ENCODE peak calls at places on chromosomes 1 and 21, in ten cellular contexts. One of them, this sample, is unnamed.
A peak's percentile ranks its signal among the peaks of the same experiment; 100 is the strongest.

GRCh38 chr1:198234511-198235251 is 77.9 kb downstream of the NEK7 start:
- DNase-seq in M059J: peak; percentile 74
- DNase-seq in left ventricle myocardium inferior: no peak
- DNase-seq in breast epithelium: no peak
- DNase-seq in stimulated activated CD8-positive, alpha-beta memory T cell treated with anti-CD3 and anti-CD28 coated beads, Interleukin-4, amount 100 ng/mL, for 4 hours: no peak
- DNase-seq in ureter: no peak
- DNase-seq in neural progenitor cell: peak; percentile 11
- DNase-seq in stimulated activated CD4-positive, alpha-beta T cell treated with anti-CD3 and anti-CD28 coated beads, Interleukin-1b, Interleukin-23, amount 100 ng/mL, for 4 hours: no peak
- DNase-seq in occipital lobe: no peak
- DNase-seq in immature natural killer cell: no peak
- DNase-seq in this sample: no peak

GRCh38 chr1:155873860-155874259 is 14.5 kb downstream of the SYT11 start:
- DNase-seq in neural progenitor cell: no peak
- DNase-seq in immature natural killer cell: no peak
- DNase-seq in ureter: no peak
- DNase-seq in stimulated activated CD8-positive, alpha-beta memory T cell treated with anti-CD3 and anti-CD28 coated beads, Interleukin-4, amount 100 ng/mL, for 4 hours: no peak
- DNase-seq in breast epithelium: no peak
- DNase-seq in occipital lobe: peak; percentile 8
- DNase-seq in M059J: peak; percentile 90
- DNase-seq in stimulated activated CD4-positive, alpha-beta T cell treated with anti-CD3 and anti-CD28 coated beads, Interleukin-1b, Interleukin-23, amount 100 ng/mL, for 4 hours: no peak
- DNase-seq in left ventricle myocardium inferior: no peak
- DNase-seq in this sample: no peak

GRCh38 chr1:86957206-86957605 is 42.8 kb downstream of the HS2ST1 start:
- DNase-seq in stimulated activated CD4-positive, alpha-beta T cell treated with anti-CD3 and anti-CD28 coated beads, Interleukin-1b, Interleukin-23, amount 100 ng/mL, for 4 hours: no peak
- DNase-seq in breast epithelium: no peak
- DNase-seq in occipital lobe: no peak
- DNase-seq in left ventricle myocardium inferior: no peak
- DNase-seq in M059J: no peak
- DNase-seq in stimulated activated CD8-positive, alpha-beta memory T cell treated with anti-CD3 and anti-CD28 coated beads, Interleukin-4, amount 100 ng/mL, for 4 hours: no peak
- DNase-seq in neural progenitor cell: no peak
- DNase-seq in ureter: no peak
- DNase-seq in immature natural killer cell: no peak
- DNase-seq in this sample: no peak

GRCh38 chr1:150537732-150538684 is 11.2 kb upstream of the ADAMTSL4 start:
- DNase-seq in left ventricle myocardium inferior: peak; percentile 18
- DNase-seq in M059J: peak; percentile 72
- DNase-seq in neural progenitor cell: peak; percentile 39
- DNase-seq in ureter: peak; percentile 77
- DNase-seq in occipital lobe: no peak
- DNase-seq in stimulated activated CD4-positive, alpha-beta T cell treated with anti-CD3 and anti-CD28 coated beads, Interleukin-1b, Interleukin-23, amount 100 ng/mL, for 4 hours: no peak
- DNase-seq in breast epithelium: peak; percentile 89
- DNase-seq in immature natural killer cell: no peak
- DNase-seq in stimulated activated CD8-positive, alpha-beta memory T cell treated with anti-CD3 and anti-CD28 coated beads, Interleukin-4, amount 100 ng/mL, for 4 hours: no peak
- DNase-seq in this sample: no peak

GRCh38 chr21:37416914-37417313 is 50.3 kb downstream of the DYRK1A start:
- DNase-seq in neural progenitor cell: no peak
- DNase-seq in occipital lobe: no peak
- DNase-seq in stimulated activated CD4-positive, alpha-beta T cell treated with anti-CD3 and anti-CD28 coated beads, Interleukin-1b, Interleukin-23, amount 100 ng/mL, for 4 hours: no peak
- DNase-seq in ureter: no peak
- DNase-seq in immature natural killer cell: no peak
- DNase-seq in stimulated activated CD8-positive, alpha-beta memory T cell treated with anti-CD3 and anti-CD28 coated beads, Interleukin-4, amount 100 ng/mL, for 4 hours: no peak
- DNase-seq in M059J: no peak
- DNase-seq in breast epithelium: no peak
- DNase-seq in left ventricle myocardium inferior: no peak
- DNase-seq in this sample: no peak

GRCh38 chr1:173163209-173163608 is 43.9 kb downstream of the TNFSF4 start:
- DNase-seq in ureter: no peak
- DNase-seq in neural progenitor cell: no peak
- DNase-seq in stimulated activated CD8-positive, alpha-beta memory T cell treated with anti-CD3 and anti-CD28 coated beads, Interleukin-4, amount 100 ng/mL, for 4 hours: no peak
- DNase-seq in occipital lobe: no peak
- DNase-seq in immature natural killer cell: no peak
- DNase-seq in M059J: no peak
- DNase-seq in stimulated activated CD4-positive, alpha-beta T cell treated with anti-CD3 and anti-CD28 coated beads, Interleukin-1b, Interleukin-23, amount 100 ng/mL, for 4 hours: no peak
- DNase-seq in breast epithelium: no peak
- DNase-seq in left ventricle myocardium inferior: no peak
- DNase-seq in this sample: no peak

GRCh38 chr21:36877741-36878140 is 88.7 kb downstream of the HLCS start:
- DNase-seq in stimulated activated CD8-positive, alpha-beta memory T cell treated with anti-CD3 and anti-CD28 coated beads, Interleukin-4, amount 100 ng/mL, for 4 hours: no peak
- DNase-seq in stimulated activated CD4-positive, alpha-beta T cell treated with anti-CD3 and anti-CD28 coated beads, Interleukin-1b, Interleukin-23, amount 100 ng/mL, for 4 hours: no peak
- DNase-seq in immature natural killer cell: no peak
- DNase-seq in ureter: no peak
- DNase-seq in occipital lobe: no peak
- DNase-seq in left ventricle myocardium inferior: no peak
- DNase-seq in neural progenitor cell: no peak
- DNase-seq in breast epithelium: no peak
- DNase-seq in M059J: no peak
- DNase-seq in this sample: no peak

GRCh38 chr1:18883636-18884418 is 18.5 kb downstream of the ALDH4A1 start:
- DNase-seq in left ventricle myocardium inferior: peak; percentile 78
- DNase-seq in immature natural killer cell: peak; percentile 63
- DNase-seq in stimulated activated CD4-positive, alpha-beta T cell treated with anti-CD3 and anti-CD28 coated beads, Interleukin-1b, Interleukin-23, amount 100 ng/mL, for 4 hours: peak; percentile 71
- DNase-seq in M059J: peak; percentile 63
- DNase-seq in stimulated activated CD8-positive, alpha-beta memory T cell treated with anti-CD3 and anti-CD28 coated beads, Interleukin-4, amount 100 ng/mL, for 4 hours: peak; percentile 37
- DNase-seq in neural progenitor cell: peak; percentile 83
- DNase-seq in occipital lobe: peak; percentile 67
- DNase-seq in breast epithelium: peak; percentile 64
- DNase-seq in ureter: peak; percentile 76
- DNase-seq in this sample: peak; percentile 69

GRCh38 chr1:211648980-211649934 is 26.2 kb downstream of the NEK2 start:
- DNase-seq in occipital lobe: no peak
- DNase-seq in ureter: no peak
- DNase-seq in left ventricle myocardium inferior: peak; percentile 48
- DNase-seq in stimulated activated CD8-positive, alpha-beta memory T cell treated with anti-CD3 and anti-CD28 coated beads, Interleukin-4, amount 100 ng/mL, for 4 hours: no peak
- DNase-seq in M059J: no peak
- DNase-seq in stimulated activated CD4-positive, alpha-beta T cell treated with anti-CD3 and anti-CD28 coated beads, Interleukin-1b, Interleukin-23, amount 100 ng/mL, for 4 hours: no peak
- DNase-seq in breast epithelium: no peak
- DNase-seq in immature natural killer cell: no peak
- DNase-seq in neural progenitor cell: no peak
- DNase-seq in this sample: no peak

GRCh38 chr1:182446033-182446669 is 3.8 kb upstream of the RGSL1 start:
- DNase-seq in M059J: peak; percentile 51
- DNase-seq in immature natural killer cell: peak; percentile 21
- DNase-seq in ureter: no peak
- DNase-seq in stimulated activated CD8-positive, alpha-beta memory T cell treated with anti-CD3 and anti-CD28 coated beads, Interleukin-4, amount 100 ng/mL, for 4 hours: no peak
- DNase-seq in stimulated activated CD4-positive, alpha-beta T cell treated with anti-CD3 and anti-CD28 coated beads, Interleukin-1b, Interleukin-23, amount 100 ng/mL, for 4 hours: no peak
- DNase-seq in occipital lobe: no peak
- DNase-seq in breast epithelium: no peak
- DNase-seq in neural progenitor cell: peak; percentile 56
- DNase-seq in left ventricle myocardium inferior: no peak
- DNase-seq in this sample: no peak

GRCh38 chr1:230176871-230177411 is 109.9 kb downstream of the GALNT2 start:
- DNase-seq in stimulated activated CD4-positive, alpha-beta T cell treated with anti-CD3 and anti-CD28 coated beads, Interleukin-1b, Interleukin-23, amount 100 ng/mL, for 4 hours: no peak
- DNase-seq in breast epithelium: no peak
- DNase-seq in neural progenitor cell: peak; percentile 62
- DNase-seq in occipital lobe: peak; percentile 73
- DNase-seq in ureter: peak; percentile 63
- DNase-seq in M059J: no peak
- DNase-seq in immature natural killer cell: peak; percentile 45
- DNase-seq in left ventricle myocardium inferior: peak; percentile 80
- DNase-seq in stimulated activated CD8-positive, alpha-beta memory T cell treated with anti-CD3 and anti-CD28 coated beads, Interleukin-4, amount 100 ng/mL, for 4 hours: no peak
- DNase-seq in this sample: peak; percentile 89

GRCh38 chr1:85992756-85993155 is 163.8 kb downstream of the COL24A1 start:
- DNase-seq in breast epithelium: no peak
- DNase-seq in occipital lobe: no peak
- DNase-seq in neural progenitor cell: no peak
- DNase-seq in stimulated activated CD8-positive, alpha-beta memory T cell treated with anti-CD3 and anti-CD28 coated beads, Interleukin-4, amount 100 ng/mL, for 4 hours: no peak
- DNase-seq in M059J: peak; percentile 22
- DNase-seq in stimulated activated CD4-positive, alpha-beta T cell treated with anti-CD3 and anti-CD28 coated beads, Interleukin-1b, Interleukin-23, amount 100 ng/mL, for 4 hours: no peak
- DNase-seq in ureter: no peak
- DNase-seq in left ventricle myocardium inferior: no peak
- DNase-seq in immature natural killer cell: no peak
- DNase-seq in this sample: no peak

GRCh38 chr1:201149400-201149799 is 4.9 kb downstream of the TMEM9 start:
- DNase-seq in stimulated activated CD8-positive, alpha-beta memory T cell treated with anti-CD3 and anti-CD28 coated beads, Interleukin-4, amount 100 ng/mL, for 4 hours: no peak
- DNase-seq in occipital lobe: no peak
- DNase-seq in left ventricle myocardium inferior: no peak
- DNase-seq in M059J: peak; percentile 49
- DNase-seq in immature natural killer cell: no peak
- DNase-seq in neural progenitor cell: peak; percentile 47
- DNase-seq in breast epithelium: no peak
- DNase-seq in ureter: no peak
- DNase-seq in stimulated activated CD4-positive, alpha-beta T cell treated with anti-CD3 and anti-CD28 coated beads, Interleukin-1b, Interleukin-23, amount 100 ng/mL, for 4 hours: no peak
- DNase-seq in this sample: no peak

GRCh38 chr21:21997390-21998333 is 999.5 kb downstream of the NCAM2 start:
- DNase-seq in ureter: no peak
- DNase-seq in stimulated activated CD8-positive, alpha-beta memory T cell treated with anti-CD3 and anti-CD28 coated beads, Interleukin-4, amount 100 ng/mL, for 4 hours: no peak
- DNase-seq in breast epithelium: no peak
- DNase-seq in stimulated activated CD4-positive, alpha-beta T cell treated with anti-CD3 and anti-CD28 coated beads, Interleukin-1b, Interleukin-23, amount 100 ng/mL, for 4 hours: no peak
- DNase-seq in neural progenitor cell: no peak
- DNase-seq in M059J: peak; percentile 19
- DNase-seq in left ventricle myocardium inferior: no peak
- DNase-seq in occipital lobe: no peak
- DNase-seq in immature natural killer cell: peak; percentile 28
- DNase-seq in this sample: no peak

GRCh38 chr21:44962481-44962966 is 22.7 kb downstream of the SLX9 start:
- DNase-seq in M059J: peak; percentile 96
- DNase-seq in neural progenitor cell: no peak
- DNase-seq in breast epithelium: no peak
- DNase-seq in occipital lobe: no peak
- DNase-seq in stimulated activated CD4-positive, alpha-beta T cell treated with anti-CD3 and anti-CD28 coated beads, Interleukin-1b, Interleukin-23, amount 100 ng/mL, for 4 hours: no peak
- DNase-seq in left ventricle myocardium inferior: no peak
- DNase-seq in immature natural killer cell: no peak
- DNase-seq in ureter: no peak
- DNase-seq in stimulated activated CD8-positive, alpha-beta memory T cell treated with anti-CD3 and anti-CD28 coated beads, Interleukin-4, amount 100 ng/mL, for 4 hours: no peak
- DNase-seq in this sample: no peak

GRCh38 chr1:183885142-183885735 is 80.3 kb downstream of the RGL1 start:
- DNase-seq in breast epithelium: no peak
- DNase-seq in ureter: no peak
- DNase-seq in neural progenitor cell: no peak
- DNase-seq in stimulated activated CD8-positive, alpha-beta memory T cell treated with anti-CD3 and anti-CD28 coated beads, Interleukin-4, amount 100 ng/mL, for 4 hours: no peak
- DNase-seq in occipital lobe: no peak
- DNase-seq in stimulated activated CD4-positive, alpha-beta T cell treated with anti-CD3 and anti-CD28 coated beads, Interleukin-1b, Interleukin-23, amount 100 ng/mL, for 4 hours: no peak
- DNase-seq in M059J: no peak
- DNase-seq in immature natural killer cell: no peak
- DNase-seq in left ventricle myocardium inferior: no peak
- DNase-seq in this sample: no peak

GRCh38 chr1:207058878-207059867 is 6.1 kb downstream of the PFKFB2 start:
- DNase-seq in M059J: no peak
- DNase-seq in breast epithelium: no peak
- DNase-seq in ureter: no peak
- DNase-seq in occipital lobe: no peak
- DNase-seq in left ventricle myocardium inferior: no peak
- DNase-seq in stimulated activated CD8-positive, alpha-beta memory T cell treated with anti-CD3 and anti-CD28 coated beads, Interleukin-4, amount 100 ng/mL, for 4 hours: no peak
- DNase-seq in immature natural killer cell: no peak
- DNase-seq in neural progenitor cell: peak; percentile 51
- DNase-seq in stimulated activated CD4-positive, alpha-beta T cell treated with anti-CD3 and anti-CD28 coated beads, Interleukin-1b, Interleukin-23, amount 100 ng/mL, for 4 hours: no peak
- DNase-seq in this sample: no peak

GRCh38 chr21:42161957-42162681 is 56.8 kb upstream of the ABCG1 start:
- DNase-seq in stimulated activated CD4-positive, alpha-beta T cell treated with anti-CD3 and anti-CD28 coated beads, Interleukin-1b, Interleukin-23, amount 100 ng/mL, for 4 hours: no peak
- DNase-seq in left ventricle myocardium inferior: no peak
- DNase-seq in breast epithelium: no peak
- DNase-seq in immature natural killer cell: no peak
- DNase-seq in stimulated activated CD8-positive, alpha-beta memory T cell treated with anti-CD3 and anti-CD28 coated beads, Interleukin-4, amount 100 ng/mL, for 4 hours: no peak
- DNase-seq in M059J: no peak
- DNase-seq in ureter: peak; percentile 38
- DNase-seq in neural progenitor cell: peak; percentile 22
- DNase-seq in occipital lobe: no peak
- DNase-seq in this sample: no peak

GRCh38 chr1:100219879-100220278 is 29.8 kb downstream of the DBT start:
- DNase-seq in occipital lobe: no peak
- DNase-seq in immature natural killer cell: no peak
- DNase-seq in neural progenitor cell: no peak
- DNase-seq in ureter: no peak
- DNase-seq in M059J: peak; percentile 12
- DNase-seq in stimulated activated CD8-positive, alpha-beta memory T cell treated with anti-CD3 and anti-CD28 coated beads, Interleukin-4, amount 100 ng/mL, for 4 hours: no peak
- DNase-seq in breast epithelium: no peak
- DNase-seq in left ventricle myocardium inferior: no peak
- DNase-seq in stimulated activated CD4-positive, alpha-beta T cell treated with anti-CD3 and anti-CD28 coated beads, Interleukin-1b, Interleukin-23, amount 100 ng/mL, for 4 hours: no peak
- DNase-seq in this sample: no peak

GRCh38 chr21:44521928-44522752 is 17.9 kb downstream of the KRTAP10-1 start:
- DNase-seq in immature natural killer cell: no peak
- DNase-seq in ureter: no peak
- DNase-seq in occipital lobe: no peak
- DNase-seq in breast epithelium: no peak
- DNase-seq in stimulated activated CD4-positive, alpha-beta T cell treated with anti-CD3 and anti-CD28 coated beads, Interleukin-1b, Interleukin-23, amount 100 ng/mL, for 4 hours: no peak
- DNase-seq in neural progenitor cell: no peak
- DNase-seq in left ventricle myocardium inferior: peak; percentile 7
- DNase-seq in stimulated activated CD8-positive, alpha-beta memory T cell treated with anti-CD3 and anti-CD28 coated beads, Interleukin-4, amount 100 ng/mL, for 4 hours: no peak
- DNase-seq in M059J: no peak
- DNase-seq in this sample: no peak

GRCh38 chr1:210340311-210340710 is 11.6 kb downstream of the HHAT start:
- DNase-seq in occipital lobe: no peak
- DNase-seq in breast epithelium: no peak
- DNase-seq in stimulated activated CD8-positive, alpha-beta memory T cell treated with anti-CD3 and anti-CD28 coated beads, Interleukin-4, amount 100 ng/mL, for 4 hours: no peak
- DNase-seq in neural progenitor cell: no peak
- DNase-seq in ureter: no peak
- DNase-seq in immature natural killer cell: no peak
- DNase-seq in M059J: no peak
- DNase-seq in stimulated activated CD4-positive, alpha-beta T cell treated with anti-CD3 and anti-CD28 coated beads, Interleukin-1b, Interleukin-23, amount 100 ng/mL, for 4 hours: no peak
- DNase-seq in left ventricle myocardium inferior: no peak
- DNase-seq in this sample: no peak

GRCh38 chr21:33308586-33309490 is 15.9 kb upstream of the IFNAR1 start:
- DNase-seq in left ventricle myocardium inferior: no peak
- DNase-seq in immature natural killer cell: no peak
- DNase-seq in neural progenitor cell: no peak
- DNase-seq in M059J: peak; percentile 35
- DNase-seq in occipital lobe: no peak
- DNase-seq in breast epithelium: no peak
- DNase-seq in ureter: no peak
- DNase-seq in stimulated activated CD8-positive, alpha-beta memory T cell treated with anti-CD3 and anti-CD28 coated beads, Interleukin-4, amount 100 ng/mL, for 4 hours: no peak
- DNase-seq in stimulated activated CD4-positive, alpha-beta T cell treated with anti-CD3 and anti-CD28 coated beads, Interleukin-1b, Interleukin-23, amount 100 ng/mL, for 4 hours: no peak
- DNase-seq in this sample: peak; percentile 56